ENCODE peak calls at places on chromosome 14, in nine cellular contexts. K is testis, W is heart left ventricle, J is HCT116, A is adrenal gland, Q is ovary, D is A549, O is GM12878, I is stomach. F is an unnamed sample.

GRCh38 chr14:73242274-73242960 is 5.1 kb downstream of the PAPLN start:
- DNase-seq in K (no peak), W (no peak), J (no peak), A (no peak), Q (peak; percentile 52), D (no peak), O (peak; percentile 42), I (no peak), F (no peak)

GRCh38 chr14:101760138-101761011 is 1.1 kb upstream of the PPP2R5C start:
- DNase-seq in K (peak; percentile 98), W (peak; percentile 99), J (peak; percentile 94), A (peak; percentile 99), Q (peak; percentile 99), D (peak; percentile 84), O (peak; percentile 82), I (peak; percentile 98), F (peak; percentile 98)

GRCh38 chr14:30906752-30907658 is 32.6 kb downstream of the COCH start:
- DNase-seq in K (no peak), W (no peak), J (peak; percentile 12), A (no peak), Q (no peak), D (no peak), O (no peak), I (no peak), F (no peak)

GRCh38 chr14:30272848-30273563 is 286.0 kb upstream of the G2E3 start:
- DNase-seq in K (peak; percentile 33), W (no peak), J (no peak), A (no peak), Q (no peak), D (no peak), O (no peak), I (no peak), F (no peak)

GRCh38 chr14:95200404-95200803 is 43.1 kb upstream of the DICER1 start:
- DNase-seq in K (no peak), W (no peak), J (no peak), A (no peak), Q (no peak), D (no peak), O (no peak), I (no peak), F (peak; percentile 55)

GRCh38 chr14:59407246-59407615 is 57.9 kb downstream of the GPR135 start:
- DNase-seq in K (no peak), W (no peak), J (no peak), A (no peak), Q (no peak), D (no peak), O (no peak), I (no peak), F (no peak)

GRCh38 chr14:52902971-52903385 is 47.9 kb downstream of the FERMT2 start:
- DNase-seq in K (no peak), W (no peak), J (no peak), A (peak; percentile 23), Q (no peak), D (no peak), O (no peak), I (no peak), F (no peak)

GRCh38 chr14:91419044-91419397 is 1.4 kb upstream of the CCDC88C start:
- DNase-seq in K (no peak), W (no peak), J (no peak), A (no peak), Q (no peak), D (no peak), O (no peak), I (peak; percentile 24), F (no peak)

GRCh38 chr14:73771848-73772705 is 57.9 kb upstream of the PNMA1 start:
- DNase-seq in K (peak; percentile 52), W (no peak), J (no peak), A (peak; percentile 85), Q (peak; percentile 80), D (no peak), O (peak; percentile 85), I (peak; percentile 86), F (peak; percentile 81)

GRCh38 chr14:22539831-22540230 is 49.2 kb downstream of the DAD1 start:
- DNase-seq in K (no peak), W (no peak), J (no peak), A (no peak), Q (no peak), D (no peak), O (no peak), I (no peak), F (no peak)

GRCh38 chr14:99774526-99775307 is 18.5 kb upstream of the EML1 start:
- DNase-seq in K (peak; percentile 69), W (no peak), J (no peak), A (no peak), Q (peak; percentile 73), D (no peak), O (no peak), I (peak; percentile 36), F (peak; percentile 48)

GRCh38 chr14:90703841-90704240 is 112.4 kb downstream of the TTC7B start:
- DNase-seq in K (no peak), W (no peak), J (no peak), A (no peak), Q (no peak), D (no peak), O (no peak), I (no peak), F (no peak)

GRCh38 chr14:75126679-75127473 is at the start of gene NEK9:
- DNase-seq in K (peak; percentile 95), W (peak; percentile 94), J (peak; percentile 83), A (peak; percentile 92), Q (peak; percentile 94), D (peak; percentile 92), O (peak; percentile 45), I (peak; percentile 91), F (peak; percentile 86)

GRCh38 chr14:89443002-89443660 is 26.1 kb upstream of the FOXN3 start:
- DNase-seq in K (no peak), W (no peak), J (no peak), A (no peak), Q (no peak), D (no peak), O (no peak), I (no peak), F (no peak)

GRCh38 chr14:61456720-61457119 is 135.3 kb downstream of the PRKCH start:
- DNase-seq in K (peak; percentile 93), W (no peak), J (peak; percentile 44), A (peak; percentile 79), Q (peak; percentile 68), D (peak; percentile 86), O (no peak), I (peak; percentile 88), F (peak; percentile 90)

GRCh38 chr14:38951451-38951850 is 151.6 kb downstream of the SEC23A start:
- DNase-seq in K (no peak), W (no peak), J (no peak), A (no peak), Q (no peak), D (no peak), O (no peak), I (no peak), F (no peak)

GRCh38 chr14:78595797-78596196 is 425.6 kb downstream of the NRXN3 start:
- DNase-seq in K (peak; percentile 15), W (no peak), J (no peak), A (no peak), Q (no peak), D (no peak), O (no peak), I (no peak), F (no peak)

GRCh38 chr14:99644035-99644587 is 818 bp upstream of the HHIPL1 start:
- DNase-seq in K (no peak), W (no peak), J (no peak), A (no peak), Q (no peak), D (no peak), O (no peak), I (no peak), F (no peak)

GRCh38 chr14:76495983-76496382 is 120.0 kb downstream of the ESRRB start:
- DNase-seq in K (no peak), W (no peak), J (no peak), A (no peak), Q (no peak), D (no peak), O (no peak), I (no peak), F (no peak)

GRCh38 chr14:105064721-105065143 is 498 bp downstream of the GPR132 start:
- DNase-seq in K (no peak), W (no peak), J (no peak), A (peak; percentile 16), Q (no peak), D (no peak), O (no peak), I (no peak), F (peak; percentile 51)
- H3K4me1 ChIP-seq in K (no peaks in the 10 kb centered on the region), W (peaks cover 34% of the 10 kb centered on the region), J (peaks cover 26% of the 10 kb centered on the region), A (no peaks in the 10 kb centered on the region), Q (no peaks in the 10 kb centered on the region), D (peaks cover 15% of the 10 kb centered on the region), O (peaks cover 69% of the 10 kb centered on the region), I (peaks cover 59% of the 10 kb centered on the region), F (peaks cover 4% of the 10 kb centered on the region)

GRCh38 chr14:105300542-105301102 is at the start of gene BRF1:
- DNase-seq in K (peak; percentile 93), W (peak; percentile 97), J (peak; percentile 85), A (peak; percentile 94), Q (peak; percentile 96), D (peak; percentile 85), O (no peak), I (peak; percentile 95), F (peak; percentile 96)
- TF ChIP-seq POLR2A in K (no peak), W (no peak), J (no peak), A (peak; percentile 85), Q (no peak), D (no peak), O (peak; percentile 90), I (no peak), F (no peak)

GRCh38 chr14:56555921-56556570 is 23.6 kb upstream of the TMEM260 start:
- DNase-seq in K (no peak), W (no peak), J (peak; percentile 60), A (no peak), Q (no peak), D (peak; percentile 28), O (no peak), I (no peak), F (no peak)
- TF ChIP-seq CTCF in K (peak; percentile 29), W (no peak), J (peak; percentile 68), A (peak; percentile 32), Q (no peak), D (peak; percentile 65), O (peak; percentile 63), I (no peak), F (peak; percentile 63)

DNA sequence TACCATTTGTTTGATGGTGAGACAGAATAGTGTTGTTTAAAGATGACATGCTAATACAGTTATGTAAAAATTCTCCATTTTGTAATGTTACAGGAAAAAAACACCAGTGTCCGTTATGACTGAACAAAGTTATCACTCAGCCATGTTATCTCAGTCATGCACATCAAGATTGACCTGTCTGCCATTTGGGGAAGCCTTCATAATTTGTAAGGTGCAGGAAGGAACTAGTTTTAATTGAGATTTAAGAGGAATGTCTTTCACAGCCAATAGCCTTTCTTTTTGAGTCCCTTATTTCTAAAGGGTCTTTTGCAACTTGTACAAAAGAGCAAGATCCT is 432.2 kb downstream of the RAD51B start:
- DNase-seq in K (no peak), W (no peak), J (no peak), A (no peak), Q (no peak), D (no peak), O (no peak), I (no peak), F (no peak)
- H3K4me1 ChIP-seq in K (peaks cover 40% of the 10 kb centered on the region), W (peaks cover 51% of the 10 kb centered on the region), J (peaks cover 81% of the 10 kb centered on the region), A (peaks cover 26% of the 10 kb centered on the region), Q (peaks cover 26% of the 10 kb centered on the region), D (peaks cover 86% of the 10 kb centered on the region), O (peaks cover 41% of the 10 kb centered on the region), I (peaks cover 83% of the 10 kb centered on the region), F (peaks cover 49% of the 10 kb centered on the region)